ENCODE peak calls at places on chromosomes 1 and 21, in eight cellular contexts. One of them, this sample, is unnamed.

GRCh38 chr1:117629625-117630422 is 24.0 kb downstream of the TENT5C start:
- DNase-seq in CD8-positive, alpha-beta T cell: no peak
- DNase-seq in GM23338: no peak
- DNase-seq in endodermal cell: no peak
- DNase-seq in CD8-positive, alpha-beta memory T cell: no peak
- DNase-seq in left ventricle myocardium inferior: no peak
- DNase-seq in tibial artery: no peak
- DNase-seq in PC-3: no peak
- DNase-seq in this sample: no peak

GRCh38 chr1:187819081-187819480 is 990.3 kb downstream of the PLA2G4A start:
- DNase-seq in CD8-positive, alpha-beta T cell: no peak
- DNase-seq in GM23338: no peak
- DNase-seq in endodermal cell: no peak
- DNase-seq in CD8-positive, alpha-beta memory T cell: no peak
- DNase-seq in left ventricle myocardium inferior: no peak
- DNase-seq in tibial artery: no peak
- DNase-seq in PC-3: no peak
- DNase-seq in this sample: no peak

GRCh38 chr1:177010246-177010825 is 154.2 kb downstream of the ASTN1 start:
- DNase-seq in CD8-positive, alpha-beta T cell: no peak
- DNase-seq in GM23338: no peak
- DNase-seq in endodermal cell: no peak
- DNase-seq in CD8-positive, alpha-beta memory T cell: no peak
- DNase-seq in left ventricle myocardium inferior: no peak
- DNase-seq in tibial artery: no peak
- DNase-seq in PC-3: no peak
- DNase-seq in this sample: no peak

GRCh38 chr1:3650248-3651010 is 526 bp upstream of the WRAP73 start:
- DNase-seq in CD8-positive, alpha-beta T cell: no peak
- DNase-seq in GM23338: no peak
- DNase-seq in endodermal cell: no peak
- DNase-seq in CD8-positive, alpha-beta memory T cell: no peak
- DNase-seq in left ventricle myocardium inferior: no peak
- DNase-seq in tibial artery: no peak
- DNase-seq in PC-3: no peak
- DNase-seq in this sample: no peak

GRCh38 chr1:208248254-208248935 is 4.2 kb upstream of the PLXNA2 start:
- DNase-seq in CD8-positive, alpha-beta T cell: no peak
- DNase-seq in GM23338: no peak
- DNase-seq in endodermal cell: peak; percentile 35
- DNase-seq in CD8-positive, alpha-beta memory T cell: no peak
- DNase-seq in left ventricle myocardium inferior: no peak
- DNase-seq in tibial artery: no peak
- DNase-seq in PC-3: no peak
- DNase-seq in this sample: no peak

GRCh38 chr21:44955803-44956175 is 16.0 kb downstream of the SLX9 start:
- DNase-seq in CD8-positive, alpha-beta T cell: no peak
- DNase-seq in GM23338: no peak
- DNase-seq in endodermal cell: no peak
- DNase-seq in CD8-positive, alpha-beta memory T cell: no peak
- DNase-seq in left ventricle myocardium inferior: no peak
- DNase-seq in tibial artery: no peak
- DNase-seq in PC-3: no peak
- DNase-seq in this sample: no peak

GRCh38 chr1:6724517-6725141 is 23.0 kb upstream of the DNAJC11 start:
- DNase-seq in CD8-positive, alpha-beta T cell: no peak
- DNase-seq in GM23338: no peak
- DNase-seq in endodermal cell: no peak
- DNase-seq in CD8-positive, alpha-beta memory T cell: no peak
- DNase-seq in left ventricle myocardium inferior: no peak
- DNase-seq in tibial artery: no peak
- DNase-seq in PC-3: peak; percentile 73
- DNase-seq in this sample: peak; percentile 68

GRCh38 chr1:200154069-200154767 is 126.7 kb downstream of the NR5A2 start:
- DNase-seq in CD8-positive, alpha-beta T cell: peak; percentile 28
- DNase-seq in GM23338: no peak
- DNase-seq in endodermal cell: no peak
- DNase-seq in CD8-positive, alpha-beta memory T cell: peak; percentile 21
- DNase-seq in left ventricle myocardium inferior: no peak
- DNase-seq in tibial artery: no peak
- DNase-seq in PC-3: no peak
- DNase-seq in this sample: no peak

GRCh38 chr21:34857874-34858273 is 189.1 kb downstream of the CLIC6 start:
- DNase-seq in CD8-positive, alpha-beta T cell: no peak
- DNase-seq in GM23338: peak; percentile 45
- DNase-seq in endodermal cell: peak; percentile 67
- DNase-seq in CD8-positive, alpha-beta memory T cell: no peak
- DNase-seq in left ventricle myocardium inferior: no peak
- DNase-seq in tibial artery: no peak
- DNase-seq in PC-3: no peak
- DNase-seq in this sample: peak; percentile 9

GRCh38 chr1:179105393-179105792 is 23.5 kb downstream of the TOR3A start:
- DNase-seq in CD8-positive, alpha-beta T cell: no peak
- DNase-seq in GM23338: peak; percentile 89
- DNase-seq in endodermal cell: peak; percentile 89
- DNase-seq in CD8-positive, alpha-beta memory T cell: no peak
- DNase-seq in left ventricle myocardium inferior: no peak
- DNase-seq in tibial artery: no peak
- DNase-seq in PC-3: peak; percentile 63
- DNase-seq in this sample: peak; percentile 59

GRCh38 chr1:224734261-224734935 is 118.3 kb downstream of the CNIH3 start:
- DNase-seq in CD8-positive, alpha-beta T cell: no peak
- DNase-seq in GM23338: peak; percentile 72
- DNase-seq in endodermal cell: peak; percentile 86
- DNase-seq in CD8-positive, alpha-beta memory T cell: no peak
- DNase-seq in left ventricle myocardium inferior: no peak
- DNase-seq in tibial artery: no peak
- DNase-seq in PC-3: no peak
- DNase-seq in this sample: no peak

GRCh38 chr1:21337010-21337437 is 46.8 kb upstream of the ECE1 start:
- DNase-seq in CD8-positive, alpha-beta T cell: no peak
- DNase-seq in GM23338: no peak
- DNase-seq in endodermal cell: no peak
- DNase-seq in CD8-positive, alpha-beta memory T cell: no peak
- DNase-seq in left ventricle myocardium inferior: no peak
- DNase-seq in tibial artery: no peak
- DNase-seq in PC-3: no peak
- DNase-seq in this sample: no peak

GRCh38 chr1:50929376-50929958 is 30.6 kb downstream of the FAF1 start:
- DNase-seq in CD8-positive, alpha-beta T cell: no peak
- DNase-seq in GM23338: peak; percentile 56
- DNase-seq in endodermal cell: no peak
- DNase-seq in CD8-positive, alpha-beta memory T cell: no peak
- DNase-seq in left ventricle myocardium inferior: no peak
- DNase-seq in tibial artery: no peak
- DNase-seq in PC-3: peak; percentile 64
- DNase-seq in this sample: no peak

GRCh38 chr1:213989071-213989739 is 1.4 kb downstream of the PROX1 start:
- DNase-seq in CD8-positive, alpha-beta T cell: no peak
- DNase-seq in GM23338: peak; percentile 81
- DNase-seq in endodermal cell: peak; percentile 71
- DNase-seq in CD8-positive, alpha-beta memory T cell: no peak
- DNase-seq in left ventricle myocardium inferior: no peak
- DNase-seq in tibial artery: no peak
- DNase-seq in PC-3: no peak
- DNase-seq in this sample: no peak

DNA sequence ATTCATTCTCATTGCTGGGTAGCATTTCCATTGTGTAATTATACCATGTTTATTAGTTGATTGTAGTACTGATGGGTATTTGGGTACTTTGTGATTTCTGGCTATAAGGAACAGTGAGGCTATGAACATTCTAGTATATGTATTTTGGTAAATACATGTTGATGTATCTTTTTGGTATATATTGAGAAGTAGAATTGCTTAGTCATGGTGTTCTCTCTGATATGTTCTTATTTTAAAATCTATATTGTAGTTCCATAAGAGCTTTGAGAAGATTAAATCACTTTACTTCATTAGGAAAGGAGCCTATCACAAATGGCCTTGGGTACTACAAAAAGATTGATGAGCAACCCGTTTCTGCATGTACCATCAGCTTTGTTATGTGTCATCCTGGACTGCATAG is 13.4 kb downstream of the MIXL1 start:
- DNase-seq in CD8-positive, alpha-beta T cell: no peak
- DNase-seq in GM23338: no peak
- DNase-seq in endodermal cell: no peak
- DNase-seq in CD8-positive, alpha-beta memory T cell: no peak
- DNase-seq in left ventricle myocardium inferior: no peak
- DNase-seq in tibial artery: no peak
- DNase-seq in PC-3: no peak
- DNase-seq in this sample: no peak
- H3K4me1 ChIP-seq in CD8-positive, alpha-beta T cell: no peaks in the 10 kb centered on the region
- H3K4me1 ChIP-seq in GM23338: no peaks in the 10 kb centered on the region
- H3K4me1 ChIP-seq in endodermal cell: peaks cover 3% of the 10 kb centered on the region
- H3K4me1 ChIP-seq in CD8-positive, alpha-beta memory T cell: no peaks in the 10 kb centered on the region
- H3K4me1 ChIP-seq in left ventricle myocardium inferior: no peaks in the 10 kb centered on the region
- H3K4me1 ChIP-seq in tibial artery: no peaks in the 10 kb centered on the region
- H3K4me1 ChIP-seq in PC-3: no peaks in the 10 kb centered on the region
- H3K4me1 ChIP-seq in this sample: no peaks in the 10 kb centered on the region

DNA sequence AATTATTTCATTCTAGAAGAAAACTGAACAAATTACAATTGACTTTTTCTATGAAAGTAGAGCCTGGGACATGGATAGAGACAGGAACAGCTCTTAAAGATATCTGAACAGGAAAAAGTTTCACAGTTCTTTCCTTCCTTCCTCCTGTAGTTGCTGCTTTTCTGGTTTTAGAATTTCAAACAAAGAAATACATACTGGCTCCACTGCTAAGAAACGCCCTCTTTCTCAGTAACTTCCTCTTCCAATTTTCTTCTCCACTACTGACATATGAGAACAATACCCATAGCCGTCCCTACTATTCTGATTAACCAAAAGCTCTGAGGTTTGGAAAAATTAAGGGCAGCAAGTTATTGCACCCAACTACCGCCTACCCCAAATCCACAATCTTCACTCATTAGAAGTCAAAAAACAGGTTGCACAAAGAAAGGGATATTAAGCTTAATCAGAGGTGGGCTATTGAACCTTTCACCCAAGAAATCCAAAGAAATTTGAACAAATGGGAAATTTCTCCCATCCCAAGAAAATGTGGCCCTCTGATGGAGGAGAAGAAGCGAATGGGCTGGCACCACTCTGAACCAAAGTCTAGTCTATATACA is 1.9 kb downstream of the WASF2 start:
- DNase-seq in CD8-positive, alpha-beta T cell: no peak
- DNase-seq in GM23338: no peak
- DNase-seq in endodermal cell: no peak
- DNase-seq in CD8-positive, alpha-beta memory T cell: no peak
- DNase-seq in left ventricle myocardium inferior: no peak
- DNase-seq in tibial artery: no peak
- DNase-seq in PC-3: peak; percentile 45
- DNase-seq in this sample: no peak
- H3K4me1 ChIP-seq in CD8-positive, alpha-beta T cell: peaks cover 25% of the 10 kb centered on the region
- H3K4me1 ChIP-seq in GM23338: peaks cover 13% of the 10 kb centered on the region
- H3K4me1 ChIP-seq in endodermal cell: no peaks in the 10 kb centered on the region
- H3K4me1 ChIP-seq in CD8-positive, alpha-beta memory T cell: peaks cover 41% of the 10 kb centered on the region
- H3K4me1 ChIP-seq in left ventricle myocardium inferior: peaks cover 87% of the 10 kb centered on the region
- H3K4me1 ChIP-seq in tibial artery: peaks cover 30% of the 10 kb centered on the region
- H3K4me1 ChIP-seq in PC-3: peaks cover 17% of the 10 kb centered on the region
- H3K4me1 ChIP-seq in this sample: peaks cover 11% of the 10 kb centered on the region

GRCh38 chr1:164610528-164611222 is 51.7 kb downstream of the PBX1 start:
- DNase-seq in CD8-positive, alpha-beta T cell: no peak
- DNase-seq in GM23338: no peak
- DNase-seq in endodermal cell: no peak
- DNase-seq in CD8-positive, alpha-beta memory T cell: no peak
- DNase-seq in left ventricle myocardium inferior: no peak
- DNase-seq in tibial artery: peak; percentile 75
- DNase-seq in PC-3: no peak
- DNase-seq in this sample: no peak

GRCh38 chr1:164611754-164612642 is 53.0 kb downstream of the PBX1 start:
- DNase-seq in CD8-positive, alpha-beta T cell: no peak
- DNase-seq in GM23338: peak; percentile 71
- DNase-seq in endodermal cell: peak; percentile 71
- DNase-seq in CD8-positive, alpha-beta memory T cell: no peak
- DNase-seq in left ventricle myocardium inferior: no peak
- DNase-seq in tibial artery: no peak
- DNase-seq in PC-3: peak; percentile 93
- DNase-seq in this sample: peak; percentile 71

GRCh38 chr1:164607351-164607750 is 48.4 kb downstream of the PBX1 start:
- DNase-seq in CD8-positive, alpha-beta T cell: no peak
- DNase-seq in GM23338: no peak
- DNase-seq in endodermal cell: no peak
- DNase-seq in CD8-positive, alpha-beta memory T cell: no peak
- DNase-seq in left ventricle myocardium inferior: no peak
- DNase-seq in tibial artery: no peak
- DNase-seq in PC-3: no peak
- DNase-seq in this sample: no peak

GRCh38 chr1:164608651-164609057 is 49.7 kb downstream of the PBX1 start:
- DNase-seq in CD8-positive, alpha-beta T cell: no peak
- DNase-seq in GM23338: peak; percentile 38
- DNase-seq in endodermal cell: no peak
- DNase-seq in CD8-positive, alpha-beta memory T cell: no peak
- DNase-seq in left ventricle myocardium inferior: no peak
- DNase-seq in tibial artery: no peak
- DNase-seq in PC-3: no peak
- DNase-seq in this sample: no peak

GRCh38 chr1:164609084-164609483 is 50.1 kb downstream of the PBX1 start:
- DNase-seq in CD8-positive, alpha-beta T cell: no peak
- DNase-seq in GM23338: no peak
- DNase-seq in endodermal cell: no peak
- DNase-seq in CD8-positive, alpha-beta memory T cell: no peak
- DNase-seq in left ventricle myocardium inferior: no peak
- DNase-seq in tibial artery: no peak
- DNase-seq in PC-3: no peak
- DNase-seq in this sample: no peak
- H3K4me1 ChIP-seq in CD8-positive, alpha-beta T cell: no peaks in the 10 kb centered on the region
- H3K4me1 ChIP-seq in GM23338: peaks cover 91% of the 10 kb centered on the region
- H3K4me1 ChIP-seq in endodermal cell: peaks cover 13% of the 10 kb centered on the region
- H3K4me1 ChIP-seq in CD8-positive, alpha-beta memory T cell: no peaks in the 10 kb centered on the region
- H3K4me1 ChIP-seq in left ventricle myocardium inferior: peaks cover 95% of the 10 kb centered on the region
- H3K4me1 ChIP-seq in tibial artery: peaks cover 44% of the 10 kb centered on the region
- H3K4me1 ChIP-seq in PC-3: peaks cover 36% of the 10 kb centered on the region
- H3K4me1 ChIP-seq in this sample: peaks cover 48% of the 10 kb centered on the region

GRCh38 chr1:24694380-24694843 is 50.8 kb upstream of the CLIC4 start:
- DNase-seq in CD8-positive, alpha-beta T cell: no peak
- DNase-seq in GM23338: no peak
- DNase-seq in endodermal cell: no peak
- DNase-seq in CD8-positive, alpha-beta memory T cell: no peak
- DNase-seq in left ventricle myocardium inferior: peak; percentile 71
- DNase-seq in tibial artery: no peak
- DNase-seq in PC-3: no peak
- DNase-seq in this sample: no peak

GRCh38 chr1:24699628-24700027 is 45.6 kb upstream of the CLIC4 start:
- DNase-seq in CD8-positive, alpha-beta T cell: no peak
- DNase-seq in GM23338: no peak
- DNase-seq in endodermal cell: no peak
- DNase-seq in CD8-positive, alpha-beta memory T cell: no peak
- DNase-seq in left ventricle myocardium inferior: no peak
- DNase-seq in tibial artery: no peak
- DNase-seq in PC-3: no peak
- DNase-seq in this sample: no peak

GRCh38 chr1:24696033-24696755 is 49.1 kb upstream of the CLIC4 start:
- DNase-seq in CD8-positive, alpha-beta T cell: no peak
- DNase-seq in GM23338: no peak
- DNase-seq in endodermal cell: no peak
- DNase-seq in CD8-positive, alpha-beta memory T cell: no peak
- DNase-seq in left ventricle myocardium inferior: no peak
- DNase-seq in tibial artery: no peak
- DNase-seq in PC-3: no peak
- DNase-seq in this sample: no peak

GRCh38 chr1:24695202-24695974 is 49.9 kb upstream of the CLIC4 start:
- DNase-seq in CD8-positive, alpha-beta T cell: no peak
- DNase-seq in GM23338: no peak
- DNase-seq in endodermal cell: no peak
- DNase-seq in CD8-positive, alpha-beta memory T cell: no peak
- DNase-seq in left ventricle myocardium inferior: peak; percentile 38
- DNase-seq in tibial artery: no peak
- DNase-seq in PC-3: no peak
- DNase-seq in this sample: no peak

GRCh38 chr1:24696756-24697330 is 48.4 kb upstream of the CLIC4 start:
- DNase-seq in CD8-positive, alpha-beta T cell: no peak
- DNase-seq in GM23338: no peak
- DNase-seq in endodermal cell: no peak
- DNase-seq in CD8-positive, alpha-beta memory T cell: no peak
- DNase-seq in left ventricle myocardium inferior: no peak
- DNase-seq in tibial artery: no peak
- DNase-seq in PC-3: no peak
- DNase-seq in this sample: no peak
- H3K4me1 ChIP-seq in CD8-positive, alpha-beta T cell: no peaks in the 10 kb centered on the region
- H3K4me1 ChIP-seq in GM23338: peaks cover 5% of the 10 kb centered on the region
- H3K4me1 ChIP-seq in endodermal cell: no peaks in the 10 kb centered on the region
- H3K4me1 ChIP-seq in CD8-positive, alpha-beta memory T cell: no peaks in the 10 kb centered on the region
- H3K4me1 ChIP-seq in left ventricle myocardium inferior: peaks cover 63% of the 10 kb centered on the region
- H3K4me1 ChIP-seq in tibial artery: no peaks in the 10 kb centered on the region
- H3K4me1 ChIP-seq in PC-3: no peaks in the 10 kb centered on the region
- H3K4me1 ChIP-seq in this sample: no peaks in the 10 kb centered on the region

This sample was measured in Caco-2.